ENCODE peak calls at places on chromosomes 13 and 19, in eight cellular contexts. F is activated T-cell treated with anti-CD3 and anti-CD28 coated beads for 1 hour; Y is NAMALWA; N is NCI-H2081; U is NCI-H460; O is Calu3; D is activated CD4-positive, alpha-beta T cell treated with anti-CD3 and anti-CD28 coated beads for 4 hours; H is heart right ventricle. S is an unnamed sample.

GRCh38 chr13:107585466-107585865 is 629.9 kb downstream of the LIG4 start:
- DNase-seq in F (no peak), Y (no peak), N (peak; percentile 32), U (no peak), O (no peak), D (no peak), H (no peak), S (no peak)

GRCh38 chr19:42288881-42289555 is 12.9 kb upstream of the PRR19 start:
- DNase-seq in F (no peak), Y (no peak), N (no peak), U (no peak), O (no peak), D (no peak), H (no peak), S (no peak)

GRCh38 chr19:40704491-40705361 is 12.0 kb downstream of the COQ8B start:
- DNase-seq in F (no peak), Y (no peak), N (no peak), U (no peak), O (no peak), D (no peak), H (no peak), S (no peak)

GRCh38 chr19:7515471-7516226 is at the start of gene ZNF358:
- DNase-seq in F (no peak), Y (no peak), N (peak; percentile 64), U (no peak), O (peak; percentile 60), D (no peak), H (peak; percentile 87), S (no peak)

GRCh38 chr13:30463820-30464495 is 1.8 kb downstream of the HMGB1 start:
- DNase-seq in F (peak; percentile 49), Y (peak; percentile 72), N (no peak), U (no peak), O (no peak), D (peak; percentile 69), H (peak; percentile 57), S (peak; percentile 60)

GRCh38 chr13:78317030-78317429 is 286.3 kb downstream of the POU4F1 start:
- DNase-seq in F (no peak), Y (peak; percentile 12), N (no peak), U (no peak), O (no peak), D (no peak), H (no peak), S (no peak)

GRCh38 chr19:34145741-34146202 is 26.5 kb upstream of the LSM14A start:
- DNase-seq in F (peak; percentile 32), Y (peak; percentile 79), N (peak; percentile 33), U (peak; percentile 26), O (peak; percentile 56), D (peak; percentile 57), H (no peak), S (peak; percentile 29)

GRCh38 chr13:110915874-110916670 is 1.2 kb upstream of the ANKRD10 start:
- DNase-seq in F (no peak), Y (peak; percentile 53), N (no peak), U (peak; percentile 15), O (no peak), D (no peak), H (no peak), S (no peak)

GRCh38 chr13:41652735-41653361 is 195.5 kb downstream of the RGCC start:
- DNase-seq in F (peak; percentile 34), Y (peak; percentile 65), N (no peak), U (peak; percentile 32), O (peak; percentile 34), D (peak; percentile 57), H (no peak), S (peak; percentile 21)

GRCh38 chr13:40789275-40790231 is at the start of gene SLC25A15:
- DNase-seq in F (peak; percentile 63), Y (peak; percentile 84), N (peak; percentile 54), U (peak; percentile 73), O (peak; percentile 89), D (peak; percentile 62), H (peak; percentile 84), S (peak; percentile 83)

GRCh38 chr13:93535256-93535655 is 308.6 kb downstream of the GPC6 start:
- DNase-seq in F (no peak), Y (no peak), N (no peak), U (no peak), O (no peak), D (no peak), H (no peak), S (no peak)

GRCh38 chr19:43784251-43784980 is 3.6 kb upstream of the KCNN4 start:
- DNase-seq in F (peak; percentile 55), Y (peak; percentile 54), N (no peak), U (peak; percentile 73), O (peak; percentile 93), D (peak; percentile 67), H (no peak), S (peak; percentile 88)

GRCh38 chr19:31586282-31586681 is 237.0 kb upstream of the TSHZ3 start:
- DNase-seq in F (no peak), Y (no peak), N (no peak), U (no peak), O (no peak), D (no peak), H (no peak), S (peak; percentile 18)

GRCh38 chr19:13079542-13079986 is 23.1 kb downstream of the LYL1 start:
- DNase-seq in F (no peak), Y (no peak), N (peak; percentile 35), U (no peak), O (peak; percentile 59), D (no peak), H (peak; percentile 71), S (no peak)

GRCh38 chr19:52748336-52748950 is 13.6 kb upstream of the ZNF611 start:
- DNase-seq in F (no peak), Y (peak; percentile 66), N (peak; percentile 5), U (peak; percentile 12), O (no peak), D (no peak), H (no peak), S (no peak)

GRCh38 chr19:50646074-50646807 is 3.0 kb upstream of the C19orf81 start:
- DNase-seq in F (no peak), Y (no peak), N (no peak), U (peak; percentile 19), O (peak; percentile 29), D (no peak), H (no peak), S (peak; percentile 82)

GRCh38 chr19:34220472-34221063 is 33.8 kb upstream of the GARRE1 start:
- DNase-seq in F (peak; percentile 58), Y (peak; percentile 84), N (peak; percentile 60), U (peak; percentile 51), O (peak; percentile 78), D (peak; percentile 67), H (no peak), S (peak; percentile 54)

GRCh38 chr13:40984670-40985366 is 34.3 kb downstream of the ELF1 start:
- DNase-seq in F (no peak), Y (peak; percentile 77), N (no peak), U (no peak), O (no peak), D (no peak), H (no peak), S (no peak)

GRCh38 chr19:55454787-55455243 is 6.6 kb downstream of the ISOC2 start:
- DNase-seq in F (peak; percentile 35), Y (peak; percentile 64), N (no peak), U (peak; percentile 40), O (peak; percentile 70), D (peak; percentile 47), H (peak; percentile 43), S (no peak)

GRCh38 chr19:51448011-51448744 is 10.1 kb downstream of the SIGLEC8 start:
- DNase-seq in F (no peak), Y (no peak), N (no peak), U (no peak), O (no peak), D (peak; percentile 31), H (no peak), S (no peak)

GRCh38 chr13:110036060-110036459 is 249.7 kb upstream of the IRS2 start:
- DNase-seq in F (no peak), Y (no peak), N (no peak), U (no peak), O (no peak), D (no peak), H (no peak), S (no peak)

GRCh38 chr13:98606296-98606695 is 29.4 kb upstream of the STK24 start:
- DNase-seq in F (no peak), Y (no peak), N (no peak), U (no peak), O (no peak), D (no peak), H (no peak), S (no peak)

GRCh38 chr13:110575322-110576069 is 14.0 kb upstream of the RAB20 start:
- DNase-seq in F (no peak), Y (no peak), N (no peak), U (peak; percentile 22), O (no peak), D (no peak), H (peak; percentile 23), S (peak; percentile 44)